ENCODE peak calls at places on chromosome 16, in five cellular contexts. One of them, this sample, is unnamed.

GRCh38 chr16:84541999-84542876 is 37.8 kb upstream of the MEAK7 start:
- DNase-seq in thyroid gland: no peak
- DNase-seq in hepatocyte: no peak
- DNase-seq in GM23248: no peak
- DNase-seq in psoas muscle: no peak
- DNase-seq in this sample: no peak

GRCh38 chr16:14564881-14565687 is 65.0 kb downstream of the PARN start:
- DNase-seq in psoas muscle: no peak
- DNase-seq in thyroid gland: no peak
- DNase-seq in hepatocyte: peak; percentile 21
- DNase-seq in GM23248: peak; percentile 12
- DNase-seq in this sample: peak; percentile 68

GRCh38 chr16:23359092-23359760 is 57.1 kb downstream of the SCNN1B start:
- DNase-seq in GM23248: peak; percentile 17
- DNase-seq in thyroid gland: no peak
- DNase-seq in psoas muscle: no peak
- DNase-seq in hepatocyte: no peak
- DNase-seq in this sample: no peak

GRCh38 chr16:86314402-86315025 is 195.8 kb upstream of the FOXF1 start:
- DNase-seq in psoas muscle: no peak
- DNase-seq in GM23248: no peak
- DNase-seq in thyroid gland: no peak
- DNase-seq in hepatocyte: peak; percentile 32
- DNase-seq in this sample: no peak

GRCh38 chr16:72860726-72861562 is 187.0 kb downstream of the ZFHX3 start:
- DNase-seq in GM23248: no peak
- DNase-seq in thyroid gland: peak; percentile 78
- DNase-seq in psoas muscle: no peak
- DNase-seq in hepatocyte: no peak
- DNase-seq in this sample: no peak

GRCh38 chr16:3059723-3060242 is 5.7 kb upstream of the IL32 start:
- DNase-seq in hepatocyte: no peak
- DNase-seq in psoas muscle: no peak
- DNase-seq in thyroid gland: no peak
- DNase-seq in GM23248: no peak
- DNase-seq in this sample: no peak

GRCh38 chr16:25419681-25420080 is 162.0 kb upstream of the ZKSCAN2 start:
- DNase-seq in thyroid gland: no peak
- DNase-seq in hepatocyte: no peak
- DNase-seq in psoas muscle: no peak
- DNase-seq in GM23248: no peak
- DNase-seq in this sample: no peak

GRCh38 chr16:67156146-67156844 is 3.4 kb downstream of the TRADD start:
- DNase-seq in thyroid gland: no peak
- DNase-seq in hepatocyte: no peak
- DNase-seq in psoas muscle: no peak
- DNase-seq in GM23248: no peak
- DNase-seq in this sample: peak; percentile 41

GRCh38 chr16:54077412-54077821 is 209.2 kb downstream of the IRX3 start:
- DNase-seq in hepatocyte: no peak
- DNase-seq in GM23248: peak; percentile 76
- DNase-seq in psoas muscle: no peak
- DNase-seq in thyroid gland: no peak
- DNase-seq in this sample: no peak

GRCh38 chr16:53080345-53081031 is 25.7 kb downstream of the CHD9 start:
- DNase-seq in GM23248: peak; percentile 93
- DNase-seq in psoas muscle: peak; percentile 60
- DNase-seq in hepatocyte: peak; percentile 85
- DNase-seq in thyroid gland: peak; percentile 50
- DNase-seq in this sample: no peak

GRCh38 chr16:86221085-86221484 is 289.2 kb upstream of the FOXF1 start:
- DNase-seq in psoas muscle: no peak
- DNase-seq in thyroid gland: no peak
- DNase-seq in GM23248: no peak
- DNase-seq in hepatocyte: no peak
- DNase-seq in this sample: no peak

GRCh38 chr16:85878875-85879274 is 20.1 kb upstream of the IRF8 start:
- DNase-seq in GM23248: peak; percentile 77
- DNase-seq in hepatocyte: no peak
- DNase-seq in thyroid gland: peak; percentile 33
- DNase-seq in psoas muscle: no peak
- DNase-seq in this sample: no peak

GRCh38 chr16:11254913-11255736 is 879 bp downstream of the SOCS1 start:
- DNase-seq in hepatocyte: peak; percentile 82
- DNase-seq in thyroid gland: peak; percentile 67
- DNase-seq in GM23248: peak; percentile 86
- DNase-seq in psoas muscle: peak; percentile 37
- DNase-seq in this sample: peak; percentile 47

GRCh38 chr16:84018710-84019109 is 23.9 kb downstream of the SLC38A8 start:
- DNase-seq in hepatocyte: no peak
- DNase-seq in thyroid gland: no peak
- DNase-seq in GM23248: no peak
- DNase-seq in psoas muscle: no peak
- DNase-seq in this sample: no peak

GRCh38 chr16:57863434-57864160 is 61.3 kb upstream of the KIFC3 start:
- DNase-seq in thyroid gland: peak; percentile 69
- DNase-seq in psoas muscle: peak; percentile 43
- DNase-seq in GM23248: peak; percentile 88
- DNase-seq in hepatocyte: peak; percentile 81
- DNase-seq in this sample: peak; percentile 83

GRCh38 chr16:23302045-23302956 is at the start of gene SCNN1B:
- DNase-seq in GM23248: peak; percentile 2
- DNase-seq in hepatocyte: no peak
- DNase-seq in psoas muscle: no peak
- DNase-seq in thyroid gland: peak; percentile 68
- DNase-seq in this sample: no peak

GRCh38 chr16:19685176-19685575 is 32.9 kb downstream of the KNOP1 start:
- DNase-seq in thyroid gland: no peak
- DNase-seq in hepatocyte: no peak
- DNase-seq in GM23248: no peak
- DNase-seq in psoas muscle: no peak
- DNase-seq in this sample: no peak

GRCh38 chr16:1743376-1744337 is 27.7 kb downstream of the NME3 start:
- DNase-seq in GM23248: no peak
- DNase-seq in thyroid gland: no peak
- DNase-seq in psoas muscle: no peak
- DNase-seq in hepatocyte: no peak
- DNase-seq in this sample: no peak
- H3K36me3 ChIP-seq in GM23248: no peaks in the 10 kb centered on the region
- H3K36me3 ChIP-seq in thyroid gland: peaks cover 40% of the 10 kb centered on the region
- H3K36me3 ChIP-seq in psoas muscle: no peaks in the 10 kb centered on the region
- H3K36me3 ChIP-seq in hepatocyte: no peaks in the 10 kb centered on the region
- H3K36me3 ChIP-seq in this sample: peaks cover 13% of the 10 kb centered on the region

DNA sequence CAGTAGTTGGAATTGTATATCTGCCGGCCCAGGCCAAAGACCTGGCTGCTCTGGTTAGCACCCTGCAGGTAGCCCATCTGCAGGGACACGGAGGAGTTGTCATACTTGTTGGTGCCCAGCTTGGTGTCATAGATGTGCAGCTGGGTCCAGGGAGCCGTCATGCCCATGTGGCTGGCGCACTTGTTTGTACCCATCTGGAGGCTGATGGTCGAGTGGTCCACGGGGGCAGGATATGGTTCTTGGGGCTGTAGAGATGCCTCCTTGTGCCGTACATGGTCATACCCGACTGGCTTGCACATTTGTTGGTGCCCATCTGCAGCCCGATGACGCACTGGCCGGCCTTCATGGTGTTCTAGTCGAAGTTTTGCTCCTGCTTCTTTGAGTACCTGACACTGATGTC is 6.0 kb downstream of the CDH3 start:
- DNase-seq in GM23248: no peak
- DNase-seq in psoas muscle: no peak
- DNase-seq in hepatocyte: no peak
- DNase-seq in thyroid gland: no peak
- DNase-seq in this sample: no peak
- H3K36me3 ChIP-seq in GM23248: no peaks in the 10 kb centered on the region
- H3K36me3 ChIP-seq in psoas muscle: no peaks in the 10 kb centered on the region
- H3K36me3 ChIP-seq in hepatocyte: no peaks in the 10 kb centered on the region
- H3K36me3 ChIP-seq in thyroid gland: no peaks in the 10 kb centered on the region
- H3K36me3 ChIP-seq in this sample: no peaks in the 10 kb centered on the region

GRCh38 chr16:82633964-82634600 is 7.3 kb downstream of the CDH13 start:
- DNase-seq in hepatocyte: no peak
- DNase-seq in psoas muscle: peak; percentile 55
- DNase-seq in GM23248: peak; percentile 56
- DNase-seq in thyroid gland: no peak
- DNase-seq in this sample: no peak

GRCh38 chr16:82638095-82638798 is 11.5 kb downstream of the CDH13 start:
- DNase-seq in psoas muscle: no peak
- DNase-seq in hepatocyte: no peak
- DNase-seq in thyroid gland: no peak
- DNase-seq in GM23248: peak; percentile 83
- DNase-seq in this sample: no peak

GRCh38 chr16:82634955-82635610 is 8.3 kb downstream of the CDH13 start:
- DNase-seq in GM23248: no peak
- DNase-seq in thyroid gland: no peak
- DNase-seq in hepatocyte: no peak
- DNase-seq in psoas muscle: no peak
- DNase-seq in this sample: no peak

GRCh38 chr16:82636958-82637357 is 10.2 kb downstream of the CDH13 start:
- DNase-seq in hepatocyte: no peak
- DNase-seq in thyroid gland: no peak
- DNase-seq in psoas muscle: no peak
- DNase-seq in GM23248: no peak
- DNase-seq in this sample: peak; percentile 29

GRCh38 chr16:82636485-82636884 is 9.7 kb downstream of the CDH13 start:
- DNase-seq in psoas muscle: no peak
- DNase-seq in hepatocyte: no peak
- DNase-seq in GM23248: no peak
- DNase-seq in thyroid gland: no peak
- DNase-seq in this sample: peak; percentile 57
- H3K36me3 ChIP-seq in psoas muscle: no peaks in the 10 kb centered on the region
- H3K36me3 ChIP-seq in hepatocyte: no peaks in the 10 kb centered on the region
- H3K36me3 ChIP-seq in GM23248: no peaks in the 10 kb centered on the region
- H3K36me3 ChIP-seq in thyroid gland: no peaks in the 10 kb centered on the region
- H3K36me3 ChIP-seq in this sample: no peaks in the 10 kb centered on the region

DNA sequence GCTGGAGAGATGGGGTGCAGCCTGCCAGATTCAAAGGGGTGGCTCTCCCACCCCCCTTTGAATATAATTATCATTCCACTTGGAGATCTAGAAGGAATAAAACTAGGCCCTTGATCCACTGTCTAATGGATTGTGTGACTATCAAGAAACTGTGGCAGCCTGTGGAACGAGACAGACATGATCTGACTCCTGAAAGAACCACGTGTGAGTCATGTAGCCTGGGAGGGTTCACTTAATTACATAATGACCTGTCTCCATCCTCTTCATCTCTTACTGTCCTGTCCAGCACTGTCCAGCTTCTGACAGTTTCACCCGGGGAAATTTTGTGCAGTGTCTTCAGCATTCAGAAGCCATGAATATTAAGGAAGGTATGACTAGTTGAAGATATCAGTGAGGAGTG is 43.4 kb upstream of the CDH13 start:
- DNase-seq in psoas muscle: no peak
- DNase-seq in hepatocyte: no peak
- DNase-seq in thyroid gland: no peak
- DNase-seq in GM23248: peak; percentile 72
- DNase-seq in this sample: no peak
- H3K36me3 ChIP-seq in psoas muscle: no peaks in the 10 kb centered on the region
- H3K36me3 ChIP-seq in hepatocyte: no peaks in the 10 kb centered on the region
- H3K36me3 ChIP-seq in thyroid gland: no peaks in the 10 kb centered on the region
- H3K36me3 ChIP-seq in GM23248: no peaks in the 10 kb centered on the region
- H3K36me3 ChIP-seq in this sample: no peaks in the 10 kb centered on the region

GRCh38 chr16:4548124-4548523 is 8.0 kb upstream of the C16orf96 start:
- DNase-seq in psoas muscle: no peak
- DNase-seq in GM23248: no peak
- DNase-seq in thyroid gland: no peak
- DNase-seq in hepatocyte: no peak
- DNase-seq in this sample: peak; percentile 49
- H3K36me3 ChIP-seq in psoas muscle: no peaks in the 10 kb centered on the region
- H3K36me3 ChIP-seq in GM23248: no peaks in the 10 kb centered on the region
- H3K36me3 ChIP-seq in thyroid gland: no peaks in the 10 kb centered on the region
- H3K36me3 ChIP-seq in hepatocyte: no peaks in the 10 kb centered on the region
- H3K36me3 ChIP-seq in this sample: no peaks in the 10 kb centered on the region

This sample was measured in small intestine.